ENCODE peak calls at places on chromosome 3, in seven cellular contexts. U is adrenal gland, K is upper lobe of left lung, R is fibroblast of pulmonary artery, H is endothelial cell of umbilical vein, I is body of pancreas, X is colonic mucosa. A is an unnamed sample.

GRCh38 chr3:24237971-24238767 is 256.5 kb downstream of the THRB start:
- DNase-seq in U (peak), K (peak), R (peak), H (peak), I (peak), X (peak), A (peak)

GRCh38 chr3:71130516-71131384 is 452.8 kb downstream of the FOXP1 start:
- DNase-seq in U (peak), K (peak), R (peak), H (peak), I (peak), X (peak), A (peak)

GRCh38 chr3:143070977-143071551 is 48.5 kb upstream of the CHST2 start:
- DNase-seq in U (no peak), K (no peak), R (peak), H (no peak), I (no peak), X (peak), A (peak)

GRCh38 chr3:102106421-102107097 is 257.2 kb downstream of the NFKBIZ start:
- DNase-seq in U (no peak), K (no peak), R (peak), H (peak), I (no peak), X (no peak), A (peak)

GRCh38 chr3:184240384-184241140 is 8.2 kb downstream of the ALG3 start:
- DNase-seq in U (no peak), K (no peak), R (peak), H (peak), I (no peak), X (no peak), A (peak)

GRCh38 chr3:193794002-193794835 is 201.2 kb downstream of the OPA1 start:
- DNase-seq in U (peak), K (no peak), R (peak), H (peak), I (no peak), X (no peak), A (no peak)

GRCh38 chr3:128481438-128481942 is 11.5 kb downstream of the GATA2 start:
- DNase-seq in U (peak), K (no peak), R (no peak), H (peak), I (no peak), X (no peak), A (no peak)

GRCh38 chr3:9732080-9732752 is 681 bp downstream of the BRPF1 start:
- DNase-seq in U (no peak), K (peak), R (no peak), H (peak), I (no peak), X (peak), A (no peak)

GRCh38 chr3:24622696-24623225 is 128.1 kb upstream of the THRB start:
- DNase-seq in U (no peak), K (no peak), R (no peak), H (peak), I (no peak), X (no peak), A (no peak)

GRCh38 chr3:127135241-127136023 is 57.5 kb upstream of the PRR23E start:
- DNase-seq in U (peak), K (no peak), R (peak), H (no peak), I (no peak), X (no peak), A (peak)

GRCh38 chr3:157231071-157231470 is 71.1 kb upstream of the CCNL1 start:
- DNase-seq in U (no peak), K (no peak), R (peak), H (no peak), I (no peak), X (no peak), A (peak)

GRCh38 chr3:13776253-13777050 is 103.4 kb downstream of the WNT7A start:
- DNase-seq in U (no peak), K (no peak), R (no peak), H (no peak), I (no peak), X (no peak), A (no peak)

GRCh38 chr3:181265750-181266333 is 276.3 kb upstream of the DNAJC19 start:
- DNase-seq in U (no peak), K (no peak), R (no peak), H (peak), I (no peak), X (no peak), A (peak)

GRCh38 chr3:23094890-23095462 is 108.2 kb upstream of the UBE2E2 start:
- DNase-seq in U (no peak), K (no peak), R (peak), H (peak), I (no peak), X (no peak), A (peak)

GRCh38 chr3:159174715-159175390 is 373.0 kb downstream of the MFSD1 start:
- DNase-seq in U (no peak), K (no peak), R (no peak), H (no peak), I (no peak), X (no peak), A (peak)

GRCh38 chr3:22898558-22898957 is 304.6 kb upstream of the UBE2E2 start:
- DNase-seq in U (no peak), K (no peak), R (no peak), H (no peak), I (no peak), X (no peak), A (no peak)

GRCh38 chr3:109355625-109356441 is 18.5 kb upstream of the DPPA4 start:
- DNase-seq in U (no peak), K (no peak), R (no peak), H (no peak), I (no peak), X (no peak), A (no peak)

GRCh38 chr3:115341208-115341607 is 194.1 kb upstream of the ZBTB20 start:
- DNase-seq in U (no peak), K (no peak), R (peak), H (peak), I (no peak), X (no peak), A (peak)

GRCh38 chr3:15241341-15241740 is 35.3 kb downstream of the CAPN7 start:
- DNase-seq in U (no peak), K (no peak), R (peak), H (peak), I (no peak), X (no peak), A (peak)

GRCh38 chr3:67863869-67864268 is 209.5 kb upstream of the SUCLG2 start:
- DNase-seq in U (no peak), K (no peak), R (no peak), H (peak), I (no peak), X (no peak), A (peak)

GRCh38 chr3:14275962-14276909 is 97.6 kb downstream of the LSM3 start:
- DNase-seq in U (no peak), K (no peak), R (no peak), H (no peak), I (no peak), X (no peak), A (no peak)

GRCh38 chr3:127547761-127548605 is 42.5 kb downstream of the TPRA1 start:
- DNase-seq in U (peak), K (peak), R (peak), H (peak), I (peak), X (peak), A (peak)

GRCh38 chr3:105691633-105692032 is 177.2 kb downstream of the CBLB start:
- DNase-seq in U (no peak), K (no peak), R (peak), H (no peak), I (no peak), X (no peak), A (peak)

GRCh38 chr3:112304611-112305010 is 10.6 kb upstream of the SLC9C1 start:
- DNase-seq in U (no peak), K (no peak), R (peak), H (no peak), I (no peak), X (no peak), A (peak)

GRCh38 chr3:3800076-3800448 is 831 bp downstream of the LRRN1 start:
- DNase-seq in U (no peak), K (no peak), R (no peak), H (no peak), I (peak), X (peak), A (no peak)

GRCh38 chr3:16067837-16068471 is 106.5 kb upstream of the GALNT15 start:
- DNase-seq in U (no peak), K (no peak), R (no peak), H (peak), I (no peak), X (no peak), A (no peak)

GRCh38 chr3:106281231-106281630 is 412.4 kb upstream of the CBLB start:
- DNase-seq in U (no peak), K (no peak), R (no peak), H (no peak), I (no peak), X (no peak), A (no peak)

GRCh38 chr3:49377483-49377882 is 19.3 kb upstream of the GPX1 start:
- DNase-seq in U (no peak), K (peak), R (peak), H (no peak), I (no peak), X (no peak), A (peak)

DNA sequence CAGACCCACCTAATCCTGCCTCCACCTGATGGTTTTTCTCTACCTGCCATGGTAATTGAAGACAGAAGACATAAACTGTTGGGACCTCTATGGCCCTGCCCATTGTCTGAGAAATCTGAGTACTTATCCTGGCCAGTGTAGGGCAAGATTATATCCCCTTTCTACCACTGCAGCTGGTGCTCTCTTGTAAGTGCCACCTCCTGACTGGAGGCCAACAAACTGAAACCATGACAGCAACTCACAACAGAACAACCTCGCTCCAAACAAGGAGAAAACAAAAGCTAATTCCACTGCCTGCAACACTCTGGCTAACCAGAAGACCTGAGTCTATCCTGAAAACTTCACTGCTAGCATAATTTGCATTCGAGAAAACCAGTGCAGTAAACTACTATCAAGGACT is 82.9 kb downstream of the CLDN1 start:
- DNase-seq in U (no peak), K (no peak), R (no peak), H (no peak), I (no peak), X (no peak), A (no peak)
- H3K4me3 ChIP-seq in U (no peak), K (no peak), R (no peak), H (no peak), I (no peak), X (no peak), A (no peak)

DNA sequence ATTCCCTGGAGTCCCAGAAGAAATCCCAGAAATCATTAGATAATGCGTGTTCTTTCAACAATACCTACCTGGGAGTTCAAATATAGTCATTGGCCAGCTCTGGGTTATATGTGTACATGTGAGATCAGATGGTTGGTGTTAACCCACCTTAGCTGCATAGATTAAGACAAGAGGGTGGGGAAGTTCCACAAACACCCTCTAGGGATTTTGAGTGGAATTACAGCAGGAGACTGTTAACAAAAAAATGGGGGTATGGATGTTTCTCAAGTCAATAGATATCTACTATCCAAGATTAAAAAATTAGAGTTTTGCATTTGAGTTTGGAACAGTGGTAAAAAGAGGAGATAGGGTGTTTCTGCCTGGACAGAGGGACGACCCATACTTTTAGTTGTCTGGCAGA is 282.5 kb upstream of the CNTN3 start:
- DNase-seq in U (no peak), K (no peak), R (no peak), H (no peak), I (no peak), X (no peak), A (peak)
- TF ChIP-seq CTCF in U (peak), K (no peak), R (peak), H (no peak), I (peak), X (no peak), A (peak)

DNA sequence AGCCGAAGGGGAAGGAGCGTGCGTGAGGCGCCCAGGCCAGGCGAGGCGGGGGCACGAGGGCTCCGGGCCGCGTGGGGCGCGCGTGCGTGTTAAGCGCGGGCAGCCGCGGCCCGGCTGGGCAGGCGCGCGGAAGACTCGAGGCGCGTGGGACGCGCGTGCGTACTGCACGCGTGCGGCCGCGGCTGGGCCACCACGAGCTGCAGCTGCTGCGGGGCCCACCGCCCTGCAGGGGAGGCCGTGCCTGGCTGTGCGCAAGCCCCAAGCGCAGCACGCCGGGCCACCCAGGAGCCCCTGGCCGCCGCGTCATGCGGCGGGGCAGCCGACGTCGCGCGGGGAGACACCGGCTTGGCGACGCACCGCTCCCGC is 619 bp upstream of the TRIM71 start:
- DNase-seq in U (no peak), K (no peak), R (no peak), H (no peak), I (no peak), X (no peak), A (no peak)
- H3K4me3 ChIP-seq in U (peak), K (peak), R (no peak), H (peak), I (no peak), X (peak), A (no peak)

DNA sequence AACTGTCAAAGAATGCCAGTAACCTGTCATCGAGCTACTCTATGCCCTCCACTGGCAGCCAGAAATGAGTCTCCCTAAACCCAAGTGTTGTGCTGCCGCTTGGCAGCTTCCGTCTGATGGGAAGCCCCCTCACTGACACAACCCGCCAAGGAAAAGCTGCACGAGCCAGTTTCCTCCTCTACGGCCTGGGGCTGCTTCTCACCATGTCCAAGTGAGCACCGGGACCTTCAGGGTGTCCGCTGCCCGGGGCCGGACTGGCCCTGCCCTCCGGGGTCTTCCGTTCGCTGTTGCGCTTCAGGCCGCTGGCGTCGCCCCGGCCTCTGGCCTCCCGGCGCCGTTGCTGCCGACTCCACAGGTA is 486 bp downstream of the TOMM70 start:
- DNase-seq in U (peak), K (no peak), R (peak), H (peak), I (peak), X (no peak), A (no peak)
- TF ChIP-seq CTCF in U (no peak), K (no peak), R (no peak), H (no peak), I (no peak), X (no peak), A (no peak)

DNA sequence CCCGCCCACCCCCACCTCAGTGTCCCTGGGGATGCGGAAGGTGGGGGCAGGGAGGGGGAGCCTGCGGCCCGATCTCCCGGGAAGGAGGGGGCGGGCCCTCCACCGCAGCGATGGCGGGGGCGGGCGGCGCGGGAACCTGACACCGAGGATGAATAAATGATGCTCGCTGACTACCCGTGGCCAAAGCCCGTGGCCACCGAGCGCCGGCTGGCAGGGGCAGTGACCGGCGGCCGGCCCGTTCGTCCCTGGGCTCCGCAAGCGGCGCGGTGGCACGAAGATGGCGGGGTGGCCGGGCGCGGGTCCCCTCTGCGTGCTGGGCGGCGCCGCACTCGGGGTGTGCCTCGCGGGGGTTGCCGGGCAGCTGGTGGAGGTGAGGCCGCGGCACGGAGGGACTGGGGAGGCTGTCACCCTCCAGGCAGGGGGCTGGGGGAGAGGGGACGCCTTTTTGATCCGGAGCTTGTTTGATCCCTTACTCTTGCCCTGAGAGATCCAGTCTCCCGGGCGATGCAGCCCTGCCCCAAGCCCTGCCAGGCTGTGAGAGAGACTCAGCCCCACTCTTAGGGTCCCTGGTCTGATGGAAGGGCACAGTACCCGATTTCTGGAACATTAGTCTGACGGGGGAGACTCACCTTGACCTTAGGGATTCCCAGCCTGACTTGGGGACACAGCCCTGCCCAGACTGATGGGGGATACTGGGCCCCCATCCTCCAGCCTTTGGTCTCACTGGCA is at the start of gene TMIE:
- DNase-seq in U (no peak), K (no peak), R (no peak), H (no peak), I (no peak), X (no peak), A (no peak)
- H3K4me3 ChIP-seq in U (peak), K (peak), R (no peak), H (no peak), I (no peak), X (peak), A (no peak)

A was measured in fibroblast of mammary gland.